ENCODE peak calls at places on chromosomes 1 and 21, in seven cellular contexts. C is H1, X is HCT116, L is IMR-90, E is K562, U is HepG2, W is GM12878. A is an unnamed sample.

GRCh38 chr21:45318146-45318555 is 30.5 kb upstream of the POFUT2 start:
- DNase-seq in E (no peak), U (no peak), C (no peak), X (no peak), L (no peak), W (no peak), A (no peak)

GRCh38 chr1:1202831-1203560 is 3.4 kb downstream of the TNFRSF18 start:
- DNase-seq in W (no peak), L (no peak), X (no peak), U (no peak), E (peak), C (peak), A (no peak)

GRCh38 chr1:27218736-27219135 is 15.7 kb upstream of the WDTC1 start:
- DNase-seq in W (no peak), C (no peak), E (no peak), U (no peak), L (no peak), X (no peak), A (no peak)

GRCh38 chr1:221636967-221637366 is 104.9 kb downstream of the DUSP10 start:
- DNase-seq in U (no peak), L (peak), X (no peak), C (no peak), W (no peak), E (no peak), A (no peak)

GRCh38 chr1:2050482-2050792 is 226 bp downstream of the PRKCZ start:
- DNase-seq in L (no peak), X (no peak), E (no peak), W (no peak), C (no peak), U (no peak), A (peak)

GRCh38 chr1:119254067-119254720 is 113.7 kb upstream of the WARS2 start:
- DNase-seq in X (no peak), L (no peak), C (no peak), W (no peak), U (no peak), E (no peak), A (no peak)

GRCh38 chr1:10812387-10812915 is 16.0 kb upstream of the CASZ1 start:
- DNase-seq in W (no peak), U (no peak), C (no peak), X (no peak), L (no peak), E (no peak), A (no peak)

GRCh38 chr1:30823627-30823968 is 66.0 kb upstream of the LAPTM5 start:
- DNase-seq in X (no peak), C (no peak), E (no peak), L (no peak), W (no peak), U (no peak), A (no peak)

GRCh38 chr1:92599184-92599583 is 112.5 kb upstream of the GFI1 start:
- DNase-seq in E (no peak), L (peak), W (no peak), C (no peak), X (peak), U (peak), A (peak)

GRCh38 chr1:181141431-181141910 is 53.0 kb downstream of the IER5 start:
- DNase-seq in C (no peak), E (peak), W (no peak), X (no peak), L (peak), U (no peak), A (no peak)

GRCh38 chr1:237804516-237804915 is 86.2 kb downstream of the ZP4 start:
- DNase-seq in C (no peak), W (no peak), E (no peak), U (no peak), X (no peak), L (no peak), A (no peak)

GRCh38 chr1:7541629-7542028 is 229.5 kb upstream of the VAMP3 start:
- DNase-seq in U (no peak), L (peak), X (no peak), C (no peak), W (no peak), E (peak), A (no peak)

GRCh38 chr1:66316464-66317155 is 217.3 kb upstream of the SGIP1 start:
- DNase-seq in X (no peak), L (peak), E (no peak), U (no peak), W (no peak), C (no peak), A (no peak)

GRCh38 chr1:149916927-149917310 is 725 bp downstream of the SV2A start:
- DNase-seq in C (no peak), E (no peak), X (no peak), U (no peak), L (no peak), W (no peak), A (no peak)

GRCh38 chr1:145990249-145991097 is 5.9 kb downstream of the TXNIP start:
- DNase-seq in U (peak), E (no peak), W (no peak), L (no peak), X (no peak), C (no peak), A (no peak)

GRCh38 chr1:19445417-19446342 is 39.7 kb downstream of the CAPZB start:
- DNase-seq in X (no peak), L (no peak), E (peak), U (peak), W (no peak), C (no peak), A (peak)

GRCh38 chr1:31531177-31532000 is 44.9 kb upstream of the TINAGL1 start:
- DNase-seq in L (peak), C (no peak), U (no peak), X (no peak), W (no peak), E (no peak), A (no peak)

GRCh38 chr1:97806336-97806735 is 114.5 kb downstream of the DPYD start:
- DNase-seq in X (no peak), U (no peak), C (no peak), L (no peak), W (no peak), E (no peak), A (no peak)

GRCh38 chr1:28518745-28519341 is 13.0 kb downstream of the RCC1 start:
- DNase-seq in L (no peak), W (no peak), U (peak), C (peak), E (peak), X (no peak), A (no peak)

GRCh38 chr1:19704247-19705113 is 39.8 kb downstream of the HTR6 start:
- DNase-seq in L (peak), U (peak), X (peak), E (peak), C (peak), W (no peak), A (peak)

GRCh38 chr1:169586067-169586394 is 250 bp downstream of the F5 start:
- DNase-seq in X (no peak), L (no peak), W (no peak), U (no peak), C (no peak), E (no peak), A (no peak)

GRCh38 chr1:110243581-110243980 is 33.5 kb downstream of the KCNC4 start:
- DNase-seq in C (no peak), U (no peak), E (no peak), W (no peak), L (no peak), X (no peak), A (no peak)

GRCh38 chr1:2605754-2606003 is 19.1 kb downstream of the PRXL2B start:
- DNase-seq in C (no peak), L (no peak), X (no peak), W (no peak), E (no peak), U (no peak), A (no peak)

GRCh38 chr1:20587639-20588017 is 1.3 kb upstream of the CDA start:
- DNase-seq in X (no peak), U (peak), C (no peak), W (no peak), L (peak), E (no peak), A (no peak)

DNA sequence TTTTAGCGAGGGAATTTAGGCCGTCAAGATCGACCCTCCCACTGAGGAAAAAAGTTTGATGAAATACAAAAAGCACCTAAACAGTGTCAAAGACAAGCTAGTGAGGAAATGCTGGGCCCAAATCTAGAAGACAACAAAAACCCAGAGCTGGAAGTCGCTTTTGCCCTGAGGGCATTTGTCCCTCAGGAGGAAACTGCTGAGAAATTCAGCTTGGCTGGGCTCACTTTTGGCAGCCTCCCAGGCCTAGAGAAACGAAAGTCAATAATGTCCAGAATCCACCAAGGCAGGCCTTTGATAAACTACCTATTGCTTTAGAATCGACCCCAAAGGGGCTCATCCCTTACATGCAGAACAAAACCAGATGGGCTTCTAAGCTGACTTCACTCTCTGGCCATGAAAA is 38.9 kb downstream of the SYT2 start:
- DNase-seq in X (no peak), C (no peak), L (no peak), W (no peak), U (no peak), E (no peak), A (no peak)
- TF ChIP-seq CEBPB in X (no peak), C (no peak), L (no peak), W (no peak), U (no peak), E (no peak), A (no peak)

GRCh38 chr1:230682882-230683610 is 30.9 kb downstream of the AGT start:
- DNase-seq in U (no peak), C (no peak), X (no peak), W (no peak), L (peak), E (no peak), A (no peak)
- TF ChIP-seq CEBPB in U (no peak), C (no peak), X (no peak), W (no peak), L (no peak), E (no peak), A (no peak)

GRCh38 chr1:37143818-37144217 is 109.5 kb upstream of the GRIK3 start:
- DNase-seq in L (no peak), U (no peak), C (no peak), E (peak), X (no peak), W (no peak), A (no peak)
- TF ChIP-seq CEBPB in L (no peak), U (no peak), C (no peak), E (no peak), X (no peak), W (no peak), A (no peak)

GRCh38 chr1:230029244-230029643 is 37.8 kb upstream of the GALNT2 start:
- DNase-seq in C (no peak), L (no peak), U (no peak), E (no peak), X (no peak), W (no peak), A (no peak)

GRCh38 chr1:230028602-230029223 is 38.3 kb upstream of the GALNT2 start:
- DNase-seq in E (no peak), X (no peak), C (no peak), W (no peak), L (no peak), U (no peak), A (no peak)

GRCh38 chr1:230026139-230026538 is 40.9 kb upstream of the GALNT2 start:
- DNase-seq in U (no peak), X (no peak), E (no peak), L (no peak), C (no peak), W (no peak), A (no peak)

GRCh38 chr1:230025686-230026085 is 41.4 kb upstream of the GALNT2 start:
- DNase-seq in E (no peak), W (no peak), X (no peak), L (no peak), C (no peak), U (no peak), A (no peak)

GRCh38 chr1:230026572-230026971 is 40.5 kb upstream of the GALNT2 start:
- DNase-seq in W (no peak), C (no peak), X (no peak), E (no peak), U (no peak), L (no peak), A (no peak)
- TF ChIP-seq CEBPB in W (no peak), C (no peak), X (no peak), E (no peak), U (no peak), L (no peak), A (no peak)